ENCODE peak calls at places on chromosomes 7 and 10, in eight cellular contexts. O is tibial nerve, H is transverse colon, E is ovary, F is A549, P is HepG2, Q is sigmoid colon, J is stomach. A is an unnamed sample.

GRCh38 chr10:48361201-48361600 is 54.7 kb downstream of the MAPK8 start:
- DNase-seq in J (no peak), H (no peak), P (no peak), F (no peak), E (no peak), Q (no peak), O (no peak), A (no peak)

GRCh38 chr10:69101451-69102095 is 13.7 kb downstream of the SRGN start:
- DNase-seq in H (no peak), O (no peak), P (no peak), F (no peak), E (no peak), J (no peak), Q (no peak), A (no peak)

GRCh38 chr7:150367677-150368097 is 935 bp upstream of the REPIN1 start:
- DNase-seq in H (no peak), F (no peak), P (no peak), Q (no peak), E (no peak), J (no peak), O (no peak), A (no peak)

GRCh38 chr10:114713525-114713924 is 55.5 kb upstream of the ABLIM1 start:
- DNase-seq in J (no peak), E (no peak), Q (no peak), P (no peak), O (no peak), F (no peak), H (no peak), A (no peak)

GRCh38 chr7:120052884-120053382 is 220.0 kb upstream of the KCND2 start:
- DNase-seq in E (peak), J (no peak), Q (peak), H (peak), P (no peak), O (peak), F (no peak), A (no peak)

GRCh38 chr10:33412261-33413092 is 78.0 kb upstream of the NRP1 start:
- DNase-seq in P (no peak), Q (no peak), H (no peak), O (no peak), F (no peak), J (no peak), E (no peak), A (no peak)

GRCh38 chr10:17882557-17882956 is 69.2 kb upstream of the SLC39A12 start:
- DNase-seq in Q (no peak), E (no peak), F (no peak), H (no peak), O (peak), J (no peak), P (no peak), A (no peak)

GRCh38 chr10:78806805-78807221 is 262.0 kb upstream of the ZMIZ1 start:
- DNase-seq in O (no peak), Q (no peak), F (no peak), J (no peak), P (no peak), E (no peak), H (no peak), A (no peak)

GRCh38 chr7:7713730-7714129 is 4.7 kb downstream of the RPA3 start:
- DNase-seq in O (no peak), F (no peak), Q (no peak), H (no peak), E (no peak), P (no peak), J (no peak), A (no peak)

GRCh38 chr7:79930604-79931003 is 204.0 kb upstream of the GNAI1 start:
- DNase-seq in J (no peak), F (no peak), Q (no peak), P (no peak), E (no peak), O (no peak), H (no peak), A (no peak)

GRCh38 chr7:94056796-94057207 is 52.6 kb upstream of the BET1 start:
- DNase-seq in P (no peak), F (peak), E (no peak), Q (no peak), O (no peak), J (no peak), H (no peak), A (no peak)

GRCh38 chr7:27110163-27110976 is 7.9 kb upstream of the HOXA2 start:
- DNase-seq in J (no peak), H (peak), Q (peak), O (no peak), E (no peak), P (no peak), F (peak), A (no peak)

GRCh38 chr7:16916733-16917132 is 35.0 kb upstream of the AGR3 start:
- DNase-seq in F (no peak), Q (no peak), E (no peak), O (no peak), J (no peak), P (no peak), H (no peak), A (no peak)

GRCh38 chr7:146414373-146414772 is 297.8 kb downstream of the CNTNAP2 start:
- DNase-seq in E (no peak), J (no peak), Q (no peak), F (no peak), P (no peak), H (no peak), O (no peak), A (no peak)

GRCh38 chr7:146411975-146412374 is 295.4 kb downstream of the CNTNAP2 start:
- DNase-seq in P (no peak), J (no peak), Q (no peak), F (no peak), H (no peak), O (no peak), E (no peak), A (no peak)

GRCh38 chr7:146414872-146415271 is 298.3 kb downstream of the CNTNAP2 start:
- DNase-seq in F (no peak), P (no peak), Q (no peak), O (no peak), H (no peak), J (no peak), E (no peak), A (no peak)
- TF ChIP-seq EP300 in F (no peak), P (no peak), Q (no peak), O (no peak), H (no peak), J (no peak), E (no peak), A (no peak)

GRCh38 chr10:50063100-50063499 is 4.7 kb upstream of the WASHC2A start:
- DNase-seq in O (no peak), E (no peak), H (no peak), F (no peak), Q (no peak), P (no peak), J (no peak), A (no peak)
- TF ChIP-seq CTCF in O (no peak), E (no peak), H (no peak), F (peak), Q (no peak), P (peak), J (no peak), A (no peak)

GRCh38 chr10:102068216-102068615 is 3.1 kb downstream of the HPS6 start:
- DNase-seq in E (peak), O (peak), H (peak), P (no peak), J (peak), Q (peak), F (peak), A (no peak)
- TF ChIP-seq EP300 in E (no peak), O (no peak), H (no peak), P (no peak), J (no peak), Q (no peak), F (no peak), A (no peak)

GRCh38 chr10:1379601-1380000 is 323.4 kb downstream of the WDR37 start:
- DNase-seq in E (no peak), H (no peak), Q (peak), J (peak), O (no peak), P (no peak), F (no peak), A (no peak)
- TF ChIP-seq CTCF in E (no peak), H (no peak), Q (no peak), J (no peak), O (no peak), P (no peak), F (no peak), A (no peak)

GRCh38 chr10:112120491-112120890 is 63.1 kb downstream of the GPAM start:
- DNase-seq in P (no peak), O (no peak), F (no peak), J (no peak), Q (no peak), E (no peak), H (no peak), A (no peak)

DNA sequence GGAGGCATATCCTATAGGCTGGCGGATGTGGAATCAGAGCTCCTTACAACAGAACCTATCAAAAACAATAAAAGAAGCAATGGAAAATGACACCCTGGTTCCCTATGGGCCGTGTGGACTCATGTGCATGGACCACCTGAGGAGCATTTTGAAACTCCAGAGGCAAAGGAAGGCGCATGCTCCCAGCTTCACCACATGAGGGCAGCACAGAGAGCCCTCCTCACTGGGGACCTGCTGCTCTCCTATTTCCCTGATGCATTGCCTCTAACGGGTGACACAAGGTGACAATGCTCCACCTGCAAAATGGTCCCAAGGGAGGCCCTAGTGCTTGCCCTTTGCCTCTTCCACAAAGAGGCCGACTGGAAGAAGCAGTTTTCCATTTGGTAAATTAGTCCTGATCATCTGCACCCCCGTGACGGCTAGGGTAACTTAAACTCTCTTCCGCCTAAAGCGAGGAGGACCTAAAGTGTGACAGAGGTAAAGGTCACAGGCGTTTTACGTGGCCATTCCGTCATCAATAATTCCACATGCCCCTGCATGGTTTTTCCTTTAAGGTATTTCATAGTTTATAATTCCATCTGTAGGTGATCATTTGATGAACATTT is 67.7 kb downstream of the GPAM start:
- DNase-seq in F (peak), J (peak), E (no peak), O (no peak), Q (no peak), H (peak), P (peak), A (no peak)
- TF ChIP-seq EP300 in F (no peak), J (no peak), E (no peak), O (no peak), Q (no peak), H (no peak), P (no peak), A (no peak)

DNA sequence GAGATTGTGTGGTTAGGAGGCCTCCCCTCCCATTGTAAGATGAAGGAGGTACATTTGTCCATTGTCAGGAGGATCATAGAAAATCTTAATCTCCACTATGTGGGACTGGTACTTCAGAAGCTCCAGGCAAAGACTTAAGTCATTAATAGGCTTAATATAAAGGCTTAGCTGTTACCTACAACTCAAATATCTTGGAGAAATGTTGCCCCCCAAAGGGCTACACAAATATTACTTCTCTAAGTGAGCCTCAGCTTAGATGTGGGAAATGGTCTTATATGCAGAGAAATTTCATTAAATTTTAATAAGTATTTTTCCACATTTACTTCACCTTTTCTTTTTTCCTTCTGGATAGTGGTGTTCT is 27.2 kb downstream of the TAS2R41 start:
- DNase-seq in O (no peak), F (no peak), J (no peak), E (no peak), P (no peak), Q (no peak), H (no peak), A (no peak)
- TF ChIP-seq CTCF in O (no peak), F (no peak), J (no peak), E (no peak), P (no peak), Q (no peak), H (no peak), A (no peak)

GRCh38 chr7:116524221-116524608 is 621 bp upstream of the CAV1 start:
- DNase-seq in J (no peak), Q (no peak), F (no peak), P (no peak), E (no peak), H (no peak), O (no peak), A (no peak)

GRCh38 chr7:116525913-116526857 is 1.3 kb downstream of the CAV1 start:
- DNase-seq in J (peak), O (peak), F (peak), P (no peak), E (peak), Q (peak), H (peak), A (peak)

GRCh38 chr7:116526897-116527296 is 2.1 kb downstream of the CAV1 start:
- DNase-seq in P (no peak), F (no peak), O (no peak), H (no peak), E (no peak), Q (no peak), J (no peak), A (no peak)

GRCh38 chr7:116525298-116525912 is 569 bp downstream of the CAV1 start:
- DNase-seq in E (peak), H (peak), P (no peak), J (peak), F (peak), O (peak), Q (peak), A (peak)

DNA sequence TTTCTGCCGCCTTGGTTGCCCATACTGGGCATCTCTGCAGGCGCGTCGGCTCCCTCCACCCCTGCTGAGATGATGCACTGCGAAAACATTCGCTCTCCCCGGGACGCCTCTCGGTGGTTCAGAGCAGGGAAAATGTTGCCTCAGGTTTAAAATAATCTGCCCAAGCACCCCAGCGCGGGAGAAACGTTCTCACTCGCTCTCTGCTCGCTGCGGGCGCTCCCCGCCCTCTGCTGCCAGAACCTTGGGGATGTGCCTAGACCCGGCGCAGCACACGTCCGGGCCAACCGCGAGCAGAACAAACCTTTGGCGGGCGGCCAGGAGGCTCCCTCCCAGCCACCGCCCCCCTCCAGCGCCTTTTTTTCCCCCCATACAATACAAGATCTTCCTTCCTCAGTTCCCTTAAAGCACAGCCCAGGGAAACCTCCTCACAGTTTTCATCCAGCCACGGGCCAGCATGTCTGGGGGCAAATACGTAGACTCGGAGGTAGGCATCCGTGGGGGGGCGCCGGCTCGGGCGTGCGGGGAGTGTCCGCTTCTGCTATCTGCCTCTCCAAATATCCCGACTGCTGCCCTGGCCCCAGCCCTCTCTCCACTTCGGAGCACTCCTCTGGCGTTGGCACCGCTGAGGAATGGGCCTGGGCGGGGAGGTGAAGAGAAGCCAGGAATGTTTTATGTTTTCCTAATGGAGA is at the start of gene CAV1:
- DNase-seq in F (peak), P (no peak), O (peak), J (peak), H (peak), E (peak), Q (peak), A (peak)
- TF ChIP-seq EP300 in F (peak), P (no peak), O (peak), J (peak), H (no peak), E (no peak), Q (no peak), A (peak)

A was measured in upper lobe of left lung.